ENCODE peak calls at places on chromosomes 2 and 18, in ten cellular contexts. One of them, this sample, is unnamed.

GRCh38 chr2:224426650-224427049 is 24.7 kb upstream of the FAM124B start:
- DNase-seq in upper lobe of left lung: no peak
- DNase-seq in tibial artery: no peak
- DNase-seq in psoas muscle: no peak
- DNase-seq in neural progenitor cell: no peak
- DNase-seq in stomach: no peak
- DNase-seq in Peyer's patch: no peak
- DNase-seq in effector memory CD4-positive, alpha-beta T cell: no peak
- DNase-seq in left ventricle myocardium inferior: no peak
- DNase-seq in gastrocnemius medialis: no peak
- DNase-seq in this sample: no peak

GRCh38 chr2:124563415-124563814 is 538.3 kb downstream of the CNTNAP5 start:
- DNase-seq in upper lobe of left lung: no peak
- DNase-seq in tibial artery: no peak
- DNase-seq in psoas muscle: no peak
- DNase-seq in neural progenitor cell: no peak
- DNase-seq in stomach: no peak
- DNase-seq in Peyer's patch: no peak
- DNase-seq in effector memory CD4-positive, alpha-beta T cell: no peak
- DNase-seq in left ventricle myocardium inferior: no peak
- DNase-seq in gastrocnemius medialis: no peak
- DNase-seq in this sample: no peak

GRCh38 chr2:33510589-33510968 is 34.1 kb downstream of the RASGRP3 start:
- DNase-seq in upper lobe of left lung: no peak
- DNase-seq in tibial artery: no peak
- DNase-seq in psoas muscle: no peak
- DNase-seq in neural progenitor cell: no peak
- DNase-seq in stomach: no peak
- DNase-seq in Peyer's patch: no peak
- DNase-seq in effector memory CD4-positive, alpha-beta T cell: no peak
- DNase-seq in left ventricle myocardium inferior: no peak
- DNase-seq in gastrocnemius medialis: no peak
- DNase-seq in this sample: no peak

GRCh38 chr2:239386001-239386670 is 14.7 kb downstream of the HDAC4 start:
- DNase-seq in upper lobe of left lung: no peak
- DNase-seq in tibial artery: peak; percentile 56
- DNase-seq in psoas muscle: no peak
- DNase-seq in neural progenitor cell: no peak
- DNase-seq in stomach: no peak
- DNase-seq in Peyer's patch: peak; percentile 19
- DNase-seq in effector memory CD4-positive, alpha-beta T cell: no peak
- DNase-seq in left ventricle myocardium inferior: no peak
- DNase-seq in gastrocnemius medialis: no peak
- DNase-seq in this sample: no peak

GRCh38 chr2:85545780-85546240 is 6.8 kb downstream of the MAT2A start:
- DNase-seq in upper lobe of left lung: no peak
- DNase-seq in tibial artery: no peak
- DNase-seq in psoas muscle: no peak
- DNase-seq in neural progenitor cell: no peak
- DNase-seq in stomach: no peak
- DNase-seq in Peyer's patch: no peak
- DNase-seq in effector memory CD4-positive, alpha-beta T cell: no peak
- DNase-seq in left ventricle myocardium inferior: no peak
- DNase-seq in gastrocnemius medialis: no peak
- DNase-seq in this sample: no peak

GRCh38 chr2:9844581-9844980 is 1.3 kb downstream of the TAF1B start:
- DNase-seq in upper lobe of left lung: no peak
- DNase-seq in tibial artery: no peak
- DNase-seq in psoas muscle: no peak
- DNase-seq in neural progenitor cell: no peak
- DNase-seq in stomach: no peak
- DNase-seq in Peyer's patch: no peak
- DNase-seq in effector memory CD4-positive, alpha-beta T cell: no peak
- DNase-seq in left ventricle myocardium inferior: no peak
- DNase-seq in gastrocnemius medialis: no peak
- DNase-seq in this sample: no peak

GRCh38 chr2:238525990-238526389 is 99.3 kb downstream of the ASB1 start:
- DNase-seq in upper lobe of left lung: no peak
- DNase-seq in tibial artery: no peak
- DNase-seq in psoas muscle: no peak
- DNase-seq in neural progenitor cell: peak; percentile 44
- DNase-seq in stomach: no peak
- DNase-seq in Peyer's patch: no peak
- DNase-seq in effector memory CD4-positive, alpha-beta T cell: no peak
- DNase-seq in left ventricle myocardium inferior: no peak
- DNase-seq in gastrocnemius medialis: no peak
- DNase-seq in this sample: no peak

GRCh38 chr18:3478262-3478978 is 28.4 kb downstream of the TGIF1 start:
- DNase-seq in upper lobe of left lung: no peak
- DNase-seq in tibial artery: no peak
- DNase-seq in psoas muscle: no peak
- DNase-seq in neural progenitor cell: no peak
- DNase-seq in stomach: no peak
- DNase-seq in Peyer's patch: no peak
- DNase-seq in effector memory CD4-positive, alpha-beta T cell: no peak
- DNase-seq in left ventricle myocardium inferior: no peak
- DNase-seq in gastrocnemius medialis: no peak
- DNase-seq in this sample: no peak

GRCh38 chr2:171124512-171124911 is 36.2 kb downstream of the TLK1 start:
- DNase-seq in upper lobe of left lung: no peak
- DNase-seq in tibial artery: no peak
- DNase-seq in psoas muscle: no peak
- DNase-seq in neural progenitor cell: no peak
- DNase-seq in stomach: no peak
- DNase-seq in Peyer's patch: no peak
- DNase-seq in effector memory CD4-positive, alpha-beta T cell: no peak
- DNase-seq in left ventricle myocardium inferior: no peak
- DNase-seq in gastrocnemius medialis: no peak
- DNase-seq in this sample: no peak

GRCh38 chr2:158686166-158686792 is 108.8 kb upstream of the DAPL1 start:
- DNase-seq in upper lobe of left lung: no peak
- DNase-seq in tibial artery: no peak
- DNase-seq in psoas muscle: no peak
- DNase-seq in neural progenitor cell: peak; percentile 6
- DNase-seq in stomach: no peak
- DNase-seq in Peyer's patch: no peak
- DNase-seq in effector memory CD4-positive, alpha-beta T cell: no peak
- DNase-seq in left ventricle myocardium inferior: peak; percentile 31
- DNase-seq in gastrocnemius medialis: no peak
- DNase-seq in this sample: no peak

GRCh38 chr2:49935456-49935855 is 781.1 kb upstream of the FSHR start:
- DNase-seq in upper lobe of left lung: no peak
- DNase-seq in tibial artery: no peak
- DNase-seq in psoas muscle: no peak
- DNase-seq in neural progenitor cell: no peak
- DNase-seq in stomach: no peak
- DNase-seq in Peyer's patch: no peak
- DNase-seq in effector memory CD4-positive, alpha-beta T cell: no peak
- DNase-seq in left ventricle myocardium inferior: no peak
- DNase-seq in gastrocnemius medialis: no peak
- DNase-seq in this sample: no peak
- H3K27me3 ChIP-seq in upper lobe of left lung: no peaks in the 10 kb centered on the region
- H3K27me3 ChIP-seq in tibial artery: no peaks in the 10 kb centered on the region
- H3K27me3 ChIP-seq in psoas muscle: no peaks in the 10 kb centered on the region
- H3K27me3 ChIP-seq in neural progenitor cell: no peaks in the 10 kb centered on the region
- H3K27me3 ChIP-seq in stomach: no peaks in the 10 kb centered on the region
- H3K27me3 ChIP-seq in Peyer's patch: no peaks in the 10 kb centered on the region
- H3K27me3 ChIP-seq in effector memory CD4-positive, alpha-beta T cell: no peaks in the 10 kb centered on the region
- H3K27me3 ChIP-seq in left ventricle myocardium inferior: no peaks in the 10 kb centered on the region
- H3K27me3 ChIP-seq in gastrocnemius medialis: no peaks in the 10 kb centered on the region
- H3K27me3 ChIP-seq in this sample: no peaks in the 10 kb centered on the region

DNA sequence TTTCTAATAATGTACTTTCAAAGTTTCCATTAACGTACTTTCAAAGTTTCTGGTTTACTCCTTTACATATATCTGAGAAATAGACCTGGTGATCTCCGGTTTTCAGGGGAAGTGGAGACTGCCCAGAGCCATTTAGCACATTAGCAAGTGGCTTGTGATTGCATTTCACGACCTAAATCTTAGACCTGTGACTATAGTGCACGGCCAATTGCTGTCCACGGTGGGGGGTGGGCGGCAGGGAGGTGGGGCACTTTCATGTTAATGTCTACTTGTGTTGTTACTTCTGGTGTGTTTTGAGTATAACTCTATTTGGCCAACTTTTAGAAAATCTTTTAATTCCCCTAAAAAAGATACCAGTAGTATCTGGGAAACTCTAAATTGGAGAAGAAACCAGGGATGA is 11.3 kb downstream of the GATA6 start:
- DNase-seq in upper lobe of left lung: no peak
- DNase-seq in tibial artery: no peak
- DNase-seq in psoas muscle: no peak
- DNase-seq in neural progenitor cell: no peak
- DNase-seq in stomach: no peak
- DNase-seq in Peyer's patch: no peak
- DNase-seq in effector memory CD4-positive, alpha-beta T cell: no peak
- DNase-seq in left ventricle myocardium inferior: no peak
- DNase-seq in gastrocnemius medialis: no peak
- DNase-seq in this sample: no peak
- H3K27me3 ChIP-seq in upper lobe of left lung: no peaks in the 10 kb centered on the region
- H3K27me3 ChIP-seq in tibial artery: no peaks in the 10 kb centered on the region
- H3K27me3 ChIP-seq in psoas muscle: peaks cover 4% of the 10 kb centered on the region
- H3K27me3 ChIP-seq in neural progenitor cell: peaks cover 82% of the 10 kb centered on the region
- H3K27me3 ChIP-seq in stomach: peaks cover 9% of the 10 kb centered on the region
- H3K27me3 ChIP-seq in Peyer's patch: no peaks in the 10 kb centered on the region
- H3K27me3 ChIP-seq in effector memory CD4-positive, alpha-beta T cell: peaks cover 11% of the 10 kb centered on the region
- H3K27me3 ChIP-seq in left ventricle myocardium inferior: no peaks in the 10 kb centered on the region
- H3K27me3 ChIP-seq in gastrocnemius medialis: peaks cover 55% of the 10 kb centered on the region
- H3K27me3 ChIP-seq in this sample: no peaks in the 10 kb centered on the region

GRCh38 chr2:104867351-104868080 is 13.6 kb downstream of the POU3F3 start:
- DNase-seq in upper lobe of left lung: no peak
- DNase-seq in tibial artery: no peak
- DNase-seq in psoas muscle: no peak
- DNase-seq in neural progenitor cell: peak; percentile 68
- DNase-seq in stomach: no peak
- DNase-seq in Peyer's patch: no peak
- DNase-seq in effector memory CD4-positive, alpha-beta T cell: no peak
- DNase-seq in left ventricle myocardium inferior: no peak
- DNase-seq in gastrocnemius medialis: no peak
- DNase-seq in this sample: no peak

GRCh38 chr2:104866883-104867350 is 13.0 kb downstream of the POU3F3 start:
- DNase-seq in upper lobe of left lung: no peak
- DNase-seq in tibial artery: no peak
- DNase-seq in psoas muscle: no peak
- DNase-seq in neural progenitor cell: peak; percentile 54
- DNase-seq in stomach: no peak
- DNase-seq in Peyer's patch: no peak
- DNase-seq in effector memory CD4-positive, alpha-beta T cell: no peak
- DNase-seq in left ventricle myocardium inferior: no peak
- DNase-seq in gastrocnemius medialis: no peak
- DNase-seq in this sample: no peak

GRCh38 chr2:104864751-104865470 is 11.0 kb downstream of the POU3F3 start:
- DNase-seq in upper lobe of left lung: no peak
- DNase-seq in tibial artery: no peak
- DNase-seq in psoas muscle: no peak
- DNase-seq in neural progenitor cell: no peak
- DNase-seq in stomach: no peak
- DNase-seq in Peyer's patch: no peak
- DNase-seq in effector memory CD4-positive, alpha-beta T cell: no peak
- DNase-seq in left ventricle myocardium inferior: no peak
- DNase-seq in gastrocnemius medialis: no peak
- DNase-seq in this sample: no peak

GRCh38 chr2:104868081-104868806 is 14.3 kb downstream of the POU3F3 start:
- DNase-seq in upper lobe of left lung: no peak
- DNase-seq in tibial artery: no peak
- DNase-seq in psoas muscle: no peak
- DNase-seq in neural progenitor cell: no peak
- DNase-seq in stomach: no peak
- DNase-seq in Peyer's patch: no peak
- DNase-seq in effector memory CD4-positive, alpha-beta T cell: no peak
- DNase-seq in left ventricle myocardium inferior: no peak
- DNase-seq in gastrocnemius medialis: no peak
- DNase-seq in this sample: no peak

GRCh38 chr2:104866122-104866864 is 12.4 kb downstream of the POU3F3 start:
- DNase-seq in upper lobe of left lung: no peak
- DNase-seq in tibial artery: no peak
- DNase-seq in psoas muscle: no peak
- DNase-seq in neural progenitor cell: no peak
- DNase-seq in stomach: no peak
- DNase-seq in Peyer's patch: no peak
- DNase-seq in effector memory CD4-positive, alpha-beta T cell: no peak
- DNase-seq in left ventricle myocardium inferior: no peak
- DNase-seq in gastrocnemius medialis: no peak
- DNase-seq in this sample: no peak
- H3K27me3 ChIP-seq in upper lobe of left lung: peaks cover 64% of the 10 kb centered on the region
- H3K27me3 ChIP-seq in tibial artery: no peaks in the 10 kb centered on the region
- H3K27me3 ChIP-seq in psoas muscle: no peaks in the 10 kb centered on the region
- H3K27me3 ChIP-seq in neural progenitor cell: peaks cover 100% of the 10 kb centered on the region
- H3K27me3 ChIP-seq in stomach: peaks cover 96% of the 10 kb centered on the region
- H3K27me3 ChIP-seq in Peyer's patch: no peaks in the 10 kb centered on the region
- H3K27me3 ChIP-seq in effector memory CD4-positive, alpha-beta T cell: peaks cover 56% of the 10 kb centered on the region
- H3K27me3 ChIP-seq in left ventricle myocardium inferior: peaks cover 100% of the 10 kb centered on the region
- H3K27me3 ChIP-seq in gastrocnemius medialis: peaks cover 99% of the 10 kb centered on the region
- H3K27me3 ChIP-seq in this sample: peaks cover 3% of the 10 kb centered on the region

GRCh38 chr2:3338360-3338759 is 39.3 kb downstream of the EIPR1 start:
- DNase-seq in upper lobe of left lung: no peak
- DNase-seq in tibial artery: no peak
- DNase-seq in psoas muscle: no peak
- DNase-seq in neural progenitor cell: no peak
- DNase-seq in stomach: no peak
- DNase-seq in Peyer's patch: no peak
- DNase-seq in effector memory CD4-positive, alpha-beta T cell: no peak
- DNase-seq in left ventricle myocardium inferior: no peak
- DNase-seq in gastrocnemius medialis: no peak
- DNase-seq in this sample: no peak

GRCh38 chr2:3334392-3334791 is 43.2 kb downstream of the EIPR1 start:
- DNase-seq in upper lobe of left lung: no peak
- DNase-seq in tibial artery: no peak
- DNase-seq in psoas muscle: no peak
- DNase-seq in neural progenitor cell: no peak
- DNase-seq in stomach: no peak
- DNase-seq in Peyer's patch: no peak
- DNase-seq in effector memory CD4-positive, alpha-beta T cell: no peak
- DNase-seq in left ventricle myocardium inferior: no peak
- DNase-seq in gastrocnemius medialis: no peak
- DNase-seq in this sample: no peak

GRCh38 chr2:3332133-3332532 is 45.5 kb downstream of the EIPR1 start:
- DNase-seq in upper lobe of left lung: no peak
- DNase-seq in tibial artery: no peak
- DNase-seq in psoas muscle: no peak
- DNase-seq in neural progenitor cell: no peak
- DNase-seq in stomach: no peak
- DNase-seq in Peyer's patch: no peak
- DNase-seq in effector memory CD4-positive, alpha-beta T cell: no peak
- DNase-seq in left ventricle myocardium inferior: no peak
- DNase-seq in gastrocnemius medialis: no peak
- DNase-seq in this sample: no peak

GRCh38 chr2:3336844-3337243 is 40.8 kb downstream of the EIPR1 start:
- DNase-seq in upper lobe of left lung: no peak
- DNase-seq in tibial artery: no peak
- DNase-seq in psoas muscle: no peak
- DNase-seq in neural progenitor cell: no peak
- DNase-seq in stomach: no peak
- DNase-seq in Peyer's patch: no peak
- DNase-seq in effector memory CD4-positive, alpha-beta T cell: no peak
- DNase-seq in left ventricle myocardium inferior: no peak
- DNase-seq in gastrocnemius medialis: no peak
- DNase-seq in this sample: no peak

DNA sequence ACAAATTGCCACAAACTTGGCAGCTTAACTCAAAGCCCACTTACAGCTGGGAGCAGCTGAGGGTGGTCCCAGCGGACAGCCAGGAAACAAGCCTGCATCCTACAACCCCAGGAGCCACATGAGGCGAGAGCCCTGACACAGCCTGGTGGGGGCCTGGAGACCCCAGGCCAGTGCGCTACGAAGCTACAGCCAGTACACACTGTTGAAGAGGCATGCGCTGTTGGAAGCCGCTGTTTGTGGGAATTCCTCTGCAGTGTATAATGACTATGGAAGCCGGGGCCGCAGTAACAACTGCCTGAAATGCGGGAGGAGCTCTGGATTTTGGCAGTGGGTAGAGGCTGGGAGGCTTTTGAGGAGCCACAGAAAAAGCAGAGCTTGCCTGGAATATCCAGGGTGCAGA is 42.6 kb downstream of the EIPR1 start:
- DNase-seq in upper lobe of left lung: no peak
- DNase-seq in tibial artery: no peak
- DNase-seq in psoas muscle: no peak
- DNase-seq in neural progenitor cell: no peak
- DNase-seq in stomach: no peak
- DNase-seq in Peyer's patch: no peak
- DNase-seq in effector memory CD4-positive, alpha-beta T cell: no peak
- DNase-seq in left ventricle myocardium inferior: no peak
- DNase-seq in gastrocnemius medialis: no peak
- DNase-seq in this sample: no peak
- H3K27me3 ChIP-seq in upper lobe of left lung: no peaks in the 10 kb centered on the region
- H3K27me3 ChIP-seq in tibial artery: no peaks in the 10 kb centered on the region
- H3K27me3 ChIP-seq in psoas muscle: no peaks in the 10 kb centered on the region
- H3K27me3 ChIP-seq in neural progenitor cell: no peaks in the 10 kb centered on the region
- H3K27me3 ChIP-seq in stomach: no peaks in the 10 kb centered on the region
- H3K27me3 ChIP-seq in Peyer's patch: no peaks in the 10 kb centered on the region
- H3K27me3 ChIP-seq in effector memory CD4-positive, alpha-beta T cell: no peaks in the 10 kb centered on the region
- H3K27me3 ChIP-seq in left ventricle myocardium inferior: no peaks in the 10 kb centered on the region
- H3K27me3 ChIP-seq in gastrocnemius medialis: no peaks in the 10 kb centered on the region
- H3K27me3 ChIP-seq in this sample: no peaks in the 10 kb centered on the region

This sample was measured in ascending aorta.